ENCODE peak calls at places on chromosomes 1 and 21, in five cellular contexts. N is pancreas, P is BJ, S is NCI-H1092 treated with DMSO at 0.1 percent for 48 hours, Q is fibroblast of pulmonary artery. M is an unnamed sample.
A peak's percentile ranks its signal among the peaks of the same experiment; 100 is the strongest.

GRCh38 chr1:33762099-33762830 is 101.6 kb upstream of the HMGB4 start:
- DNase-seq in N (no peak), P (no peak), S (no peak), Q (no peak), M (no peak)

GRCh38 chr1:240695416-240695815 is 83.5 kb upstream of the GREM2 start:
- DNase-seq in N (no peak), P (no peak), S (no peak), Q (no peak), M (no peak)

GRCh38 chr1:83670891-83671565 is 327.9 kb downstream of the TTLL7 start:
- DNase-seq in N (no peak), P (no peak), S (no peak), Q (no peak), M (no peak)

GRCh38 chr1:93964777-93965200 is 55.6 kb upstream of the GCLM start:
- DNase-seq in N (no peak), P (no peak), S (no peak), Q (peak; percentile 62), M (no peak)

GRCh38 chr21:45841033-45841432 is 140.5 kb upstream of the COL6A1 start:
- DNase-seq in N (no peak), P (no peak), S (no peak), Q (no peak), M (no peak)

GRCh38 chr1:22287946-22288520 is 145.1 kb upstream of the WNT4 start:
- DNase-seq in N (no peak), P (no peak), S (no peak), Q (no peak), M (no peak)

GRCh38 chr1:180163044-180163443 is 8.4 kb downstream of the QSOX1 start:
- DNase-seq in N (no peak), P (no peak), S (no peak), Q (no peak), M (no peak)

GRCh38 chr1:2952371-2952770 is 68.9 kb upstream of the ACTRT2 start:
- DNase-seq in N (no peak), P (no peak), S (no peak), Q (no peak), M (no peak)

GRCh38 chr1:221336141-221336540 is 405.7 kb downstream of the DUSP10 start:
- DNase-seq in N (no peak), P (no peak), S (no peak), Q (peak; percentile 16), M (no peak)

GRCh38 chr1:12433323-12434053 is 184.5 kb downstream of the DHRS3 start:
- DNase-seq in N (peak; percentile 33), P (no peak), S (peak; percentile 75), Q (peak; percentile 45), M (peak; percentile 85)

GRCh38 chr1:226638608-226639007 is 90.0 kb downstream of the STUM start:
- DNase-seq in N (no peak), P (no peak), S (no peak), Q (no peak), M (no peak)

GRCh38 chr1:155485945-155486344 is 76.7 kb downstream of the ASH1L start:
- DNase-seq in N (no peak), P (no peak), S (no peak), Q (no peak), M (no peak)

GRCh38 chr1:81799939-81800740 is 594 bp upstream of the ADGRL2 start:
- DNase-seq in N (peak; percentile 44), P (no peak), S (peak; percentile 64), Q (peak; percentile 85), M (peak; percentile 78)

GRCh38 chr1:112251766-112252506 is 144.1 kb upstream of the CTTNBP2NL start:
- DNase-seq in N (no peak), P (no peak), S (no peak), Q (peak; percentile 70), M (no peak)